ENCODE peak calls at places on chromosomes 1 and 21, in five cellular contexts. Y is breast epithelium, L is hepatocyte, W is HL-60, R is left ventricle myocardium inferior. V is an unnamed sample.

GRCh38 chr1:158983235-158983634 is 26.5 kb upstream of the IFI16 start:
- DNase-seq in Y (no peak), L (no peak), W (no peak), R (no peak), V (no peak)

GRCh38 chr1:2061065-2061778 is 11.0 kb downstream of the PRKCZ start:
- DNase-seq in Y (no peak), L (no peak), W (no peak), R (no peak), V (no peak)

GRCh38 chr1:203214889-203215288 is 14.6 kb downstream of the CHIT1 start:
- DNase-seq in Y (no peak), L (no peak), W (no peak), R (no peak), V (no peak)

GRCh38 chr21:34526618-34527290 is 14.7 kb upstream of the KCNE1 start:
- DNase-seq in Y (peak), L (peak), W (peak), R (peak), V (peak)

GRCh38 chr21:44507673-44508425 is 32.1 kb downstream of the KRTAP10-1 start:
- DNase-seq in Y (no peak), L (no peak), W (no peak), R (no peak), V (peak)

GRCh38 chr1:28577052-28577678 is 14.9 kb upstream of the RAB42 start:
- DNase-seq in Y (no peak), L (no peak), W (peak), R (no peak), V (no peak)

GRCh38 chr1:19457555-19457954 is 27.8 kb downstream of the CAPZB start:
- DNase-seq in Y (no peak), L (no peak), W (no peak), R (no peak), V (no peak)

GRCh38 chr1:3736131-3736561 is 16.1 kb upstream of the CCDC27 start:
- DNase-seq in Y (no peak), L (no peak), W (no peak), R (no peak), V (peak)

GRCh38 chr1:1973716-1974642 is 29.6 kb downstream of the CFAP74 start:
- DNase-seq in Y (no peak), L (no peak), W (no peak), R (no peak), V (no peak)

GRCh38 chr1:201226859-201227488 is 36.4 kb downstream of the IGFN1 start:
- DNase-seq in Y (no peak), L (no peak), W (no peak), R (no peak), V (no peak)

GRCh38 chr1:235502601-235503332 is 1.5 kb downstream of the B3GALNT2 start:
- DNase-seq in Y (no peak), L (peak), W (no peak), R (no peak), V (no peak)

GRCh38 chr1:225341642-225342041 is 86.2 kb downstream of the LBR start:
- DNase-seq in Y (no peak), L (no peak), W (no peak), R (no peak), V (no peak)

GRCh38 chr1:207345644-207346561 is 24.4 kb downstream of the CD55 start:
- DNase-seq in Y (no peak), L (no peak), W (no peak), R (no peak), V (no peak)

GRCh38 chr1:180151508-180151907 is 3.2 kb upstream of the QSOX1 start:
- DNase-seq in Y (no peak), L (no peak), W (no peak), R (no peak), V (no peak)

GRCh38 chr1:119784127-119784781 is 15.5 kb upstream of the HMGCS2 start:
- DNase-seq in Y (no peak), L (no peak), W (peak), R (peak), V (peak)

GRCh38 chr1:91569411-91570104 is 68.9 kb downstream of the CDC7 start:
- DNase-seq in Y (no peak), L (peak), W (no peak), R (peak), V (no peak)

GRCh38 chr1:196609114-196609737 is 986 bp upstream of the KCNT2 start:
- DNase-seq in Y (no peak), L (no peak), W (no peak), R (no peak), V (no peak)

GRCh38 chr1:184559117-184559713 is 172.4 kb downstream of the C1orf21 start:
- DNase-seq in Y (no peak), L (no peak), W (no peak), R (no peak), V (no peak)

GRCh38 chr1:32040711-32041110 is 27.0 kb downstream of the KHDRBS1 start:
- DNase-seq in Y (no peak), L (no peak), W (no peak), R (no peak), V (no peak)

GRCh38 chr1:171998711-171999110 is 157.4 kb downstream of the DNM3 start:
- DNase-seq in Y (no peak), L (no peak), W (no peak), R (no peak), V (no peak)

GRCh38 chr21:45326169-45326833 is 38.6 kb upstream of the POFUT2 start:
- DNase-seq in Y (no peak), L (no peak), W (no peak), R (peak), V (no peak)

GRCh38 chr1:228871314-228872061 is 136.2 kb downstream of the RHOU start:
- DNase-seq in Y (no peak), L (no peak), W (no peak), R (no peak), V (no peak)

GRCh38 chr1:29758764-29759499 is 522.6 kb downstream of the PTPRU start:
- DNase-seq in Y (peak), L (peak), W (no peak), R (no peak), V (no peak)

DNA sequence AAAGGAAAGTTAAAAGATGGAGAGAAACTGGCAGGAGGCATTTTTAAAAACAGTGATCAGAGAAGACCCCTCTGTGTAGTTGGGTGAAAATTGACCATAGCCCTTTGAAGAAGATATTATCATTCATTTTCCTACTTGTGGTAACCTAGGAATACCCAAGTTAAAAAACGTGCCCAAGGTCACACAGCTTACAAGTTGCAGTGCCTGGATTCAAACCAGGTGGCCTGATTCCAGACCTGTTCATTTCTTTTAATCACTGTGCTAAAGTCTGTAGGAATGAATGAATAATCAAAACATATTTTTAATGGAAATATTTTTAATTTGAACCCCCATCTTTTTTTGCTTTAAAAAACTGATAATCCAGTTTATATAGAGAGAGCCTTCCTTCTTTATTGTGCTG is 35.6 kb downstream of the MARK1 start:
- DNase-seq in Y (no peak), L (no peak), W (no peak), R (no peak), V (no peak)
- TF ChIP-seq CTCF in Y (no peak), L (no peak), W (no peak), R (no peak), V (no peak)

GRCh38 chr1:50420689-50421365 is 2.4 kb downstream of the DMRTA2 start:
- DNase-seq in Y (no peak), L (no peak), W (no peak), R (no peak), V (no peak)
- TF ChIP-seq CTCF in Y (no peak), L (no peak), W (no peak), R (no peak), V (no peak)

GRCh38 chr1:147600119-147601111 is 59.1 kb downstream of the BCL9 start:
- DNase-seq in Y (no peak), L (peak), W (peak), R (no peak), V (no peak)
- TF ChIP-seq CTCF in Y (no peak), L (no peak), W (no peak), R (peak), V (no peak)

GRCh38 chr1:85240659-85241058 is 18.8 kb downstream of the C1orf52 start:
- DNase-seq in Y (no peak), L (no peak), W (no peak), R (no peak), V (no peak)

GRCh38 chr1:85244271-85245053 is 15.0 kb downstream of the C1orf52 start:
- DNase-seq in Y (no peak), L (peak), W (no peak), R (no peak), V (no peak)

GRCh38 chr1:85237613-85238012 is 21.8 kb downstream of the C1orf52 start:
- DNase-seq in Y (no peak), L (no peak), W (no peak), R (no peak), V (no peak)

GRCh38 chr1:85243336-85243735 is 16.1 kb downstream of the C1orf52 start:
- DNase-seq in Y (no peak), L (no peak), W (no peak), R (no peak), V (no peak)

DNA sequence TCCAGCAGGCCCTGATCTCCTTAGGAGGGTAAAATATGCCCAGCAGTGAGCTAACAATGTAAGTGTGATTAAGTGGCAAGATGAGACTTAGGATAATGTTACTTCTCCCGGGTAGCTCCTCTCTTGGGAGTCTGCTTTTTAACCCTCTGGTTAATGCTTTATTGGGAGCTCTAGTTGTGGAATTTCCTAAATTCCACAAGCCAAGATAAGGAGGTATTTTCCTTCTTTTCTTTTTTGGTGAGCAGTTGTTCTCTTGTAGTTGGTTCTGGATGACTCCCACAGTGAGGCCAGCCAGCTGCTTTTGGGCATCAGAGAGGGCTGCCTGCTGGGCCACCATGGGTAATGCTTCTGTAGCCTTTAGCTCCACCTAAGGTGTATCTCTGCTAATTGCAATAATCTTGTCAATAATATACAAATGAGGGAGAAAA is 19.3 kb downstream of the C1orf52 start:
- DNase-seq in Y (no peak), L (no peak), W (no peak), R (no peak), V (no peak)
- TF ChIP-seq CTCF in Y (no peak), L (peak), W (no peak), R (peak), V (no peak)

GRCh38 chr1:63454269-63454668 is 68.8 kb downstream of the ITGB3BP start:
- DNase-seq in Y (no peak), L (peak), W (no peak), R (no peak), V (no peak)
- TF ChIP-seq CTCF in Y (no peak), L (peak), W (no peak), R (no peak), V (no peak)